ENCODE peak calls at places on chromosomes 11 and 22, in four cellular contexts. U is Caco-2, C is adipocyte, B is aorta. H is an unnamed sample.

GRCh38 chr11:45455536-45455935 is 169.4 kb upstream of the SYT13 start:
- DNase-seq in U (no peak), C (peak; percentile 25), B (no peak), H (no peak)

GRCh38 chr11:42647993-42648392 is 663.8 kb upstream of the API5 start:
- DNase-seq in U (no peak), C (no peak), B (no peak), H (no peak)

GRCh38 chr11:18728658-18729057 is 2.7 kb upstream of the IGSF22 start:
- DNase-seq in U (no peak), C (no peak), B (no peak), H (no peak)

GRCh38 chr22:27557554-27558060 is 243.9 kb downstream of the MN1 start:
- DNase-seq in U (no peak), C (no peak), B (no peak), H (no peak)

GRCh38 chr11:92180664-92181251 is 43.9 kb upstream of the FAT3 start:
- DNase-seq in U (no peak), C (no peak), B (no peak), H (no peak)

GRCh38 chr11:7527029-7527428 is 13.2 kb downstream of the PPFIBP2 start:
- DNase-seq in U (no peak), C (no peak), B (no peak), H (peak; percentile 23)

GRCh38 chr11:108220721-108221346 is 1.6 kb downstream of the NPAT start:
- DNase-seq in U (peak; percentile 24), C (peak; percentile 39), B (no peak), H (no peak)

GRCh38 chr11:1533342-1533725 is 38.7 kb downstream of the DUSP8 start:
- DNase-seq in U (no peak), C (no peak), B (no peak), H (no peak)

GRCh38 chr11:19727246-19727645 is 14.6 kb downstream of the NAV2 start:
- DNase-seq in U (no peak), C (peak; percentile 74), B (no peak), H (no peak)

GRCh38 chr11:10325398-10326079 is 20.7 kb downstream of the ADM start:
- DNase-seq in U (no peak), C (peak; percentile 92), B (no peak), H (no peak)

GRCh38 chr11:126113515-126113957 is 50.9 kb upstream of the CDON start:
- DNase-seq in U (peak; percentile 61), C (peak; percentile 97), B (peak; percentile 95), H (no peak)

GRCh38 chr11:105334025-105334714 is 194.6 kb upstream of the CARD18 start:
- DNase-seq in U (no peak), C (no peak), B (no peak), H (no peak)
- H3K9me3 ChIP-seq in U (no peaks in the 10 kb centered on the region), C (peaks cover 19% of the 10 kb centered on the region), B (peaks cover 3% of the 10 kb centered on the region), H (peaks cover 3% of the 10 kb centered on the region)

GRCh38 chr22:48705917-48706605 is 1121.6 kb downstream of the BRD1 start:
- DNase-seq in U (no peak), C (no peak), B (peak; percentile 57), H (no peak)
- H3K9me3 ChIP-seq in U (no peaks in the 10 kb centered on the region), C (no peaks in the 10 kb centered on the region), B (no peaks in the 10 kb centered on the region), H (no peaks in the 10 kb centered on the region)

DNA sequence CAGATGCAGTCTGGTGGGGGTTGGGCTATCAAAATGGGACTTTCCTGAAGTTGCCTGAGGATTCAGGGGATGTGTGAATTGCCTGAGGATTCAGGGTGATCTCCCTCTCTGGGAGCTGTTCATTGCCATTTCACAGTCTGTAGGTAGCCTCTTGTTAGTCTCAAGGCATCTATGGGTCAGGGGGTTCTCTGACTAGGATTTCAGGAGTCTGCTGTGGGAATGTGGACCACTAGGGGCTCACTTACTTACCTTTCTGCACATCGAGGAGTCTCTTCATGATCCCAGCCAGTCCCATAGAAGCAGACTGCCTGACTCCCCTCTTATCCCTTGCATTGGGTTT is 54.0 kb downstream of the KCNQ1OT1 start:
- DNase-seq in U (no peak), C (no peak), B (no peak), H (no peak)
- H3K9me3 ChIP-seq in U (peaks cover 90% of the 10 kb centered on the region), C (peaks cover 100% of the 10 kb centered on the region), B (peaks cover 14% of the 10 kb centered on the region), H (peaks cover 16% of the 10 kb centered on the region)

GRCh38 chr22:48434156-48434867 is 1393.4 kb downstream of the BRD1 start:
- DNase-seq in U (no peak), C (no peak), B (peak; percentile 32), H (no peak)
- H3K9me3 ChIP-seq in U (no peaks in the 10 kb centered on the region), C (no peaks in the 10 kb centered on the region), B (no peaks in the 10 kb centered on the region), H (no peaks in the 10 kb centered on the region)

GRCh38 chr11:129528296-129528695 is 152.6 kb downstream of the BARX2 start:
- DNase-seq in U (no peak), C (no peak), B (no peak), H (no peak)

GRCh38 chr11:129530154-129530895 is 154.7 kb downstream of the BARX2 start:
- DNase-seq in U (peak; percentile 54), C (no peak), B (no peak), H (no peak)

GRCh38 chr11:129538323-129538722 is 162.7 kb downstream of the BARX2 start:
- DNase-seq in U (peak; percentile 68), C (no peak), B (no peak), H (no peak)

GRCh38 chr11:129536338-129536737 is 160.7 kb downstream of the BARX2 start:
- DNase-seq in U (no peak), C (no peak), B (no peak), H (no peak)

DNA sequence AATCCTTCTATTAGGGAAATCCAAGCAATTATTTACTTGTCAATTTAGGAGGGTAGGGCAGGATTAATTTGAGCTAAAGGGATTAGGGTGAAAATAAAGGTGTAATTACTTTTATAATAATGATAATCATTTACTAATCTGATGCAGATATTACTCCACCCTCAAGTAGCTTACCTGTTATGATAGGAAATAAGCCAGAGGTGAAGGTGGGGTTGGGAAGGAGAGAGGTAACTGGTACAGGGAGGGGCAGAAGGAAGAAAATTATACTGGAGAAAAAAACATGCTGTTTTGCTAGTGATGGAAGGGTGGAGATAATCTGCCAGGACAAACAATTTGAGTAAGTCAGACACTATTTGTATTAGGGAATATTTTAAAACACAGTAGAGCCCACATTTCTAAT is 157.7 kb downstream of the BARX2 start:
- DNase-seq in U (no peak), C (no peak), B (no peak), H (no peak)
- H3K9me3 ChIP-seq in U (peaks cover 31% of the 10 kb centered on the region), C (peaks cover 39% of the 10 kb centered on the region), B (peaks cover 4% of the 10 kb centered on the region), H (peaks cover 3% of the 10 kb centered on the region)

DNA sequence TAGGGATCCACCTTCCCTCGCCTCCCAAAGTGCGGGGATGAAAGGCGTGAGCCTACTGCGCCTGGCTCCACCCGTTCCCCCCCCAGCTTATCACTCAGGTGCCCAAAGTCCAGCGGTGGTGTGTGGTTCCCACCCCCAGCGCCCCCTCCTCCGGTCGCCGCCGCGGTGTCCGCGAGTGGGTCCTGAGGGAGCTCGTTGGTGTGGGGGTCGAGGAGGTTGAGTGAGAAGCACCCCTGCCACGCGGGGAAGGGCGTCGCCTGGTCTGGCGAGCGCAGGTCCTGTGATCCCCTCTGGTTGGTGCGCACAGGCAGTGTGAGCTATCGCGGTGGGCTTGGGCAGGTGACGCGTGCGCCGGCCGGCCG is 3900.6 kb upstream of the OR11H1 start:
- DNase-seq in U (no peak), C (no peak), B (no peak), H (no peak)
- H3K9me3 ChIP-seq in U (peaks cover 5% of the 10 kb centered on the region), C (peaks cover 5% of the 10 kb centered on the region), B (no peaks in the 10 kb centered on the region), H (no peaks in the 10 kb centered on the region)

GRCh38 chr11:98965358-98965757 is 55.4 kb upstream of the CNTN5 start:
- DNase-seq in U (no peak), C (no peak), B (no peak), H (no peak)
- H3K9me3 ChIP-seq in U (peaks cover 2% of the 10 kb centered on the region), C (no peaks in the 10 kb centered on the region), B (no peaks in the 10 kb centered on the region), H (no peaks in the 10 kb centered on the region)

DNA sequence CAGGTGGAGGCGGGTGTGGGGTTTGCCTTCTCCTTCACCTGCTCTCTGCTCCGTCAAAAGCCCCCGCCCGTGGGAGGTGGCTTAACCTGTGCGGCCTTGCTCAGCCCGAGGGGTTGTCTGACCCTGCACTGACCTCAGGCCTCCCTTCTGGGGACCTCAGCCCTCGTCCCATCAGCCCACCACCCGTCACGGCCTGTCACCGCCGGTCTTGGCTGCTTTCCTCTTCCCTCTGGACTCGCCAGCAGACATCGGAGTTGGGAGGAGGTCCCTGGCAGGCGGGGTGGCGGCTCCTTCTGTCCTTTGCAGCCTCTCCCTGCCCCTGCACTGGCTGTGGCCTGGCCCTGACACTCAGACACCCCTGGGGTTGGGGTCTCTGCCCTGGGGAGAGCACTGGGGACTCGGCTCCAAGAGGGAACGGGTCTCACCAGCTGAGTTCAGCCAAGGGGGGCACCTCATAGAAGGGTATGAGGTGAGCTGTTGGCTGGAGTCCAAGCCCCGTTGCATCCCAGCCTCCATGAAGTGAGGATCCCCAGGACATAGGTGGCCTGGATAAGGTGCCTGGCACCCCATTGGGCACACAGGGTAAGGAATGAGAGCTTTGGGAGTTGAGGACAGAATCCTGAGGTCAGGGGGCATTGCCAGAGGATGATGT is 999.6 kb downstream of the BRD1 start:
- DNase-seq in U (no peak), C (no peak), B (peak; percentile 61), H (no peak)
- H3K9me3 ChIP-seq in U (no peaks in the 10 kb centered on the region), C (peaks cover 13% of the 10 kb centered on the region), B (peaks cover 2% of the 10 kb centered on the region), H (no peaks in the 10 kb centered on the region)

GRCh38 chr11:59192446-59193020 is 20.2 kb downstream of the MPEG1 start:
- DNase-seq in U (no peak), C (no peak), B (no peak), H (no peak)
- H3K9me3 ChIP-seq in U (no peaks in the 10 kb centered on the region), C (no peaks in the 10 kb centered on the region), B (no peaks in the 10 kb centered on the region), H (no peaks in the 10 kb centered on the region)

H was measured in T-helper 17 cell.